ENCODE peak calls at places on chromosomes 11 and 22, in five cellular contexts. F is iris pigment epithelial cell, V is EL, C is Peyer's patch, O is heart right ventricle. W is an unnamed sample.
A peak's percentile ranks its signal among the peaks of the same experiment; 100 is the strongest.

GRCh38 chr22:40560551-40560950 is 76.0 kb downstream of the MRTFA start:
- DNase-seq in F (peak; percentile 60), V (peak; percentile 39), C (no peak), O (no peak), W (no peak)

GRCh38 chr11:9489366-9489765 is 28.6 kb downstream of the ZNF143 start:
- DNase-seq in F (peak; percentile 57), V (peak; percentile 82), C (no peak), O (no peak), W (no peak)

GRCh38 chr22:26298605-26299310 is 129.5 kb downstream of the SEZ6L start:
- DNase-seq in F (no peak), V (no peak), C (no peak), O (no peak), W (no peak)

GRCh38 chr11:112655386-112655785 is 305.8 kb upstream of the NCAM1 start:
- DNase-seq in F (peak; percentile 74), V (peak; percentile 35), C (no peak), O (peak; percentile 74), W (no peak)

GRCh38 chr11:126874831-126875230 is 125.7 kb downstream of the KIRREL3 start:
- DNase-seq in F (no peak), V (peak; percentile 21), C (no peak), O (no peak), W (no peak)

GRCh38 chr11:34600339-34601084 is 20.4 kb upstream of the EHF start:
- DNase-seq in F (peak; percentile 11), V (peak; percentile 5), C (peak; percentile 76), O (peak; percentile 20), W (no peak)

GRCh38 chr22:49705631-49706352 is 121.9 kb downstream of the BRD1 start:
- DNase-seq in F (no peak), V (no peak), C (no peak), O (no peak), W (peak; percentile 11)

GRCh38 chr11:73140213-73141030 is 1.7 kb downstream of the FCHSD2 start:
- DNase-seq in F (peak; percentile 59), V (peak; percentile 54), C (peak; percentile 57), O (peak; percentile 40), W (peak; percentile 27)

GRCh38 chr11:102269927-102270326 is 47.4 kb upstream of the BIRC3 start:
- DNase-seq in F (peak; percentile 73), V (peak; percentile 66), C (no peak), O (no peak), W (no peak)

GRCh38 chr11:73185680-73186293 is 32.3 kb upstream of the P2RY2 start:
- DNase-seq in F (peak; percentile 82), V (peak; percentile 97), C (no peak), O (no peak), W (no peak)

GRCh38 chr22:27632451-27633295 is 168.9 kb downstream of the MN1 start:
- DNase-seq in F (no peak), V (no peak), C (no peak), O (peak; percentile 71), W (no peak)

GRCh38 chr11:12418019-12418611 is 40.7 kb downstream of the PARVA start:
- DNase-seq in F (no peak), V (peak; percentile 97), C (no peak), O (no peak), W (no peak)

GRCh38 chr11:69941546-69942332 is 122.5 kb upstream of the FGF3 start:
- DNase-seq in F (no peak), V (no peak), C (peak; percentile 33), O (peak; percentile 8), W (no peak)

GRCh38 chr11:11408436-11409221 is 55.6 kb upstream of the CSNK2A3 start:
- DNase-seq in F (no peak), V (peak; percentile 8), C (no peak), O (no peak), W (no peak)

GRCh38 chr22:49573109-49573765 is 254.4 kb downstream of the BRD1 start:
- DNase-seq in F (no peak), V (no peak), C (peak; percentile 38), O (no peak), W (no peak)

W was measured in activated CD8-positive, alpha-beta T cell treated with anti-CD3 and anti-CD28 coated beads for 36 hours.